ENCODE peak calls at places on chromosomes 2 and 18, in nine cellular contexts. One of them, this sample, is unnamed.

GRCh38 chr2:222424729-222425671 is 657 bp downstream of the SGPP2 start:
- DNase-seq in GM23248: no peak
- DNase-seq in hippocampal formation: no peak
- DNase-seq in lung microvascular endothelial cell: no peak
- DNase-seq in Peyer's patch: peak; percentile 57
- DNase-seq in posterior vena cava: no peak
- DNase-seq in cardiac fibroblast: no peak
- DNase-seq in right cardiac atrium: peak; percentile 53
- DNase-seq in activated CD4-positive, alpha-beta T cell treated with anti-CD3 and anti-CD28 coated beads, Interleukin-2, amount 50 U/mL, for 1 hour: peak; percentile 23
- DNase-seq in this sample: peak; percentile 55

GRCh38 chr2:75003773-75004172 is 45.3 kb downstream of the POLE4 start:
- DNase-seq in hippocampal formation: no peak
- DNase-seq in activated CD4-positive, alpha-beta T cell treated with anti-CD3 and anti-CD28 coated beads, Interleukin-2, amount 50 U/mL, for 1 hour: no peak
- DNase-seq in right cardiac atrium: no peak
- DNase-seq in lung microvascular endothelial cell: peak; percentile 7
- DNase-seq in Peyer's patch: no peak
- DNase-seq in cardiac fibroblast: no peak
- DNase-seq in GM23248: peak; percentile 13
- DNase-seq in posterior vena cava: no peak
- DNase-seq in this sample: no peak

GRCh38 chr2:31136000-31136399 is 2.2 kb downstream of the GALNT14 start:
- DNase-seq in right cardiac atrium: no peak
- DNase-seq in hippocampal formation: no peak
- DNase-seq in Peyer's patch: no peak
- DNase-seq in posterior vena cava: no peak
- DNase-seq in activated CD4-positive, alpha-beta T cell treated with anti-CD3 and anti-CD28 coated beads, Interleukin-2, amount 50 U/mL, for 1 hour: no peak
- DNase-seq in cardiac fibroblast: no peak
- DNase-seq in lung microvascular endothelial cell: no peak
- DNase-seq in GM23248: no peak
- DNase-seq in this sample: no peak

GRCh38 chr18:75003089-75003488 is 205.8 kb downstream of the PTGR3 start:
- DNase-seq in cardiac fibroblast: peak; percentile 50
- DNase-seq in activated CD4-positive, alpha-beta T cell treated with anti-CD3 and anti-CD28 coated beads, Interleukin-2, amount 50 U/mL, for 1 hour: no peak
- DNase-seq in right cardiac atrium: no peak
- DNase-seq in lung microvascular endothelial cell: peak; percentile 37
- DNase-seq in GM23248: peak; percentile 2
- DNase-seq in posterior vena cava: no peak
- DNase-seq in Peyer's patch: no peak
- DNase-seq in hippocampal formation: no peak
- DNase-seq in this sample: no peak

GRCh38 chr2:118310878-118311442 is 222.7 kb downstream of the INSIG2 start:
- DNase-seq in lung microvascular endothelial cell: no peak
- DNase-seq in hippocampal formation: no peak
- DNase-seq in Peyer's patch: no peak
- DNase-seq in right cardiac atrium: no peak
- DNase-seq in cardiac fibroblast: no peak
- DNase-seq in GM23248: peak; percentile 59
- DNase-seq in activated CD4-positive, alpha-beta T cell treated with anti-CD3 and anti-CD28 coated beads, Interleukin-2, amount 50 U/mL, for 1 hour: no peak
- DNase-seq in posterior vena cava: no peak
- DNase-seq in this sample: no peak

GRCh38 chr18:48566588-48566987 is 27.8 kb downstream of the CTIF start:
- DNase-seq in GM23248: no peak
- DNase-seq in cardiac fibroblast: peak; percentile 56
- DNase-seq in activated CD4-positive, alpha-beta T cell treated with anti-CD3 and anti-CD28 coated beads, Interleukin-2, amount 50 U/mL, for 1 hour: no peak
- DNase-seq in posterior vena cava: peak; percentile 24
- DNase-seq in right cardiac atrium: no peak
- DNase-seq in Peyer's patch: no peak
- DNase-seq in hippocampal formation: no peak
- DNase-seq in lung microvascular endothelial cell: no peak
- DNase-seq in this sample: no peak

GRCh38 chr18:30889582-30890301 is 152.8 kb downstream of the DSC3 start:
- DNase-seq in posterior vena cava: no peak
- DNase-seq in activated CD4-positive, alpha-beta T cell treated with anti-CD3 and anti-CD28 coated beads, Interleukin-2, amount 50 U/mL, for 1 hour: no peak
- DNase-seq in hippocampal formation: peak; percentile 4
- DNase-seq in Peyer's patch: no peak
- DNase-seq in right cardiac atrium: no peak
- DNase-seq in cardiac fibroblast: peak; percentile 9
- DNase-seq in lung microvascular endothelial cell: peak; percentile 3
- DNase-seq in GM23248: no peak
- DNase-seq in this sample: no peak

GRCh38 chr2:117958186-117958585 is 55.7 kb downstream of the CCDC93 start:
- DNase-seq in activated CD4-positive, alpha-beta T cell treated with anti-CD3 and anti-CD28 coated beads, Interleukin-2, amount 50 U/mL, for 1 hour: no peak
- DNase-seq in GM23248: peak; percentile 78
- DNase-seq in Peyer's patch: no peak
- DNase-seq in right cardiac atrium: no peak
- DNase-seq in hippocampal formation: no peak
- DNase-seq in cardiac fibroblast: peak; percentile 88
- DNase-seq in posterior vena cava: no peak
- DNase-seq in lung microvascular endothelial cell: no peak
- DNase-seq in this sample: no peak

GRCh38 chr2:29323961-29324360 is 208.7 kb downstream of the CLIP4 start:
- DNase-seq in right cardiac atrium: no peak
- DNase-seq in activated CD4-positive, alpha-beta T cell treated with anti-CD3 and anti-CD28 coated beads, Interleukin-2, amount 50 U/mL, for 1 hour: no peak
- DNase-seq in posterior vena cava: no peak
- DNase-seq in Peyer's patch: no peak
- DNase-seq in cardiac fibroblast: peak; percentile 26
- DNase-seq in hippocampal formation: no peak
- DNase-seq in lung microvascular endothelial cell: peak; percentile 38
- DNase-seq in GM23248: peak; percentile 65
- DNase-seq in this sample: no peak

This sample was measured in CD4-positive, CD25-positive, alpha-beta regulatory T cell.